ENCODE peak calls at places on chromosomes 12 and 14, in four cellular contexts. G, V, Z and Y are unnamed samples.

GRCh38 chr14:23483216-23483854 is 13.8 kb downstream of the NGDN start:
- DNase-seq in Z (peak; percentile 30), V (no peak), G (peak; percentile 9), Y (no peak)

GRCh38 chr14:40340708-40341107 is 908.5 kb upstream of the FBXO33 start:
- DNase-seq in Z (no peak), G (no peak), V (no peak), Y (no peak)

GRCh38 chr12:130053641-130054040 is 108.6 kb upstream of the FZD10 start:
- DNase-seq in Z (peak; percentile 39), G (no peak), V (no peak), Y (no peak)

GRCh38 chr14:60721331-60722162 is 2.6 kb downstream of the SIX4 start:
- DNase-seq in Z (peak; percentile 68), V (no peak), G (peak; percentile 80), Y (no peak)

GRCh38 chr12:3041558-3042164 is 35.5 kb upstream of the TSPAN9 start:
- DNase-seq in V (peak; percentile 46), G (peak; percentile 77), Z (peak; percentile 89), Y (peak; percentile 54)

GRCh38 chr14:100375273-100375962 is 52.3 kb downstream of the SLC25A47 start:
- DNase-seq in V (peak; percentile 61), Z (peak; percentile 79), G (peak; percentile 99), Y (peak; percentile 58)

GRCh38 chr14:99995700-99996356 is 69.4 kb upstream of the EVL start:
- DNase-seq in G (peak; percentile 56), Z (peak; percentile 65), V (peak; percentile 61), Y (peak; percentile 83)

GRCh38 chr12:28292699-28293098 is 102.4 kb downstream of the CCDC91 start:
- DNase-seq in Z (no peak), V (no peak), G (peak; percentile 11), Y (no peak)

GRCh38 chr12:6635375-6635855 is 344 bp downstream of the LPAR5 start:
- DNase-seq in V (no peak), Z (no peak), G (no peak), Y (no peak)

GRCh38 chr12:25811656-25812126 is 146.8 kb upstream of the RASSF8 start:
- DNase-seq in Z (peak; percentile 21), G (no peak), V (no peak), Y (no peak)

GRCh38 chr12:19646599-19646998 is 207.3 kb downstream of the AEBP2 start:
- DNase-seq in V (no peak), Z (no peak), G (no peak), Y (no peak)

GRCh38 chr14:90828642-90829487 is 12.6 kb upstream of the TTC7B start:
- DNase-seq in G (no peak), Z (no peak), V (no peak), Y (no peak)

GRCh38 chr14:92433407-92433806 is 80.2 kb upstream of the RIN3 start:
- DNase-seq in G (no peak), V (no peak), Z (no peak), Y (no peak)

GRCh38 chr12:24845615-24846014 is 103.3 kb downstream of the BCAT1 start:
- DNase-seq in G (no peak), V (no peak), Z (no peak), Y (no peak)

GRCh38 chr14:50083467-50084337 is 32.7 kb downstream of the VCPKMT start:
- DNase-seq in G (no peak), Z (no peak), V (no peak), Y (no peak)